ENCODE peak calls at places on chromosome 13, in six cellular contexts. G is NCI-H1092 treated with DMSO at 0.1 percent for 48 hours; Z is DMS153; U is fibroblast of lung; J is neural crest cell; R is activated naive CD8-positive, alpha-beta T cell treated with anti-CD3 and anti-CD28 coated beads for 36 hours. B is an unnamed sample.

GRCh38 chr13:99354371-99354951 is 47.3 kb upstream of the GPR183 start:
- DNase-seq in G (no peak), Z (no peak), U (no peak), J (no peak), R (no peak), B (peak)

GRCh38 chr13:33188093-33188882 is 97.3 kb downstream of the STARD13 start:
- DNase-seq in G (no peak), Z (no peak), U (peak), J (no peak), R (no peak), B (no peak)

GRCh38 chr13:39462456-39462855 is 140.5 kb downstream of the LHFPL6 start:
- DNase-seq in G (no peak), Z (peak), U (peak), J (no peak), R (no peak), B (no peak)

GRCh38 chr13:95809429-95809828 is 132.5 kb downstream of the DNAJC3 start:
- DNase-seq in G (no peak), Z (no peak), U (no peak), J (no peak), R (no peak), B (no peak)

GRCh38 chr13:98216711-98217110 is 39.6 kb upstream of the RNF113B start:
- DNase-seq in G (no peak), Z (no peak), U (no peak), J (no peak), R (no peak), B (no peak)

GRCh38 chr13:109026266-109026665 is 396.9 kb downstream of the MYO16 start:
- DNase-seq in G (no peak), Z (no peak), U (no peak), J (no peak), R (no peak), B (no peak)

GRCh38 chr13:79775830-79776229 is 294.9 kb downstream of the NDFIP2 start:
- DNase-seq in G (peak), Z (peak), U (peak), J (no peak), R (no peak), B (no peak)

GRCh38 chr13:40402931-40403412 is 263.5 kb downstream of the FOXO1 start:
- DNase-seq in G (no peak), Z (no peak), U (peak), J (no peak), R (no peak), B (no peak)

GRCh38 chr13:113862766-113863510 is 938 bp downstream of the GAS6 start:
- DNase-seq in G (peak), Z (no peak), U (peak), J (no peak), R (no peak), B (no peak)

GRCh38 chr13:29465741-29466293 is 129.7 kb downstream of the SLC7A1 start:
- DNase-seq in G (no peak), Z (no peak), U (peak), J (no peak), R (no peak), B (no peak)

GRCh38 chr13:94303644-94304174 is 175.8 kb downstream of the DCT start:
- DNase-seq in G (no peak), Z (no peak), U (no peak), J (no peak), R (no peak), B (no peak)

GRCh38 chr13:46831588-46832194 is 34.7 kb upstream of the ESD start:
- DNase-seq in G (peak), Z (peak), U (peak), J (peak), R (peak), B (peak)

GRCh38 chr13:61258185-61258584 is 157.5 kb downstream of the PCDH20 start:
- DNase-seq in G (no peak), Z (no peak), U (no peak), J (no peak), R (no peak), B (no peak)

GRCh38 chr13:59823495-59823894 is 340.2 kb downstream of the DIAPH3 start:
- DNase-seq in G (no peak), Z (no peak), U (peak), J (no peak), R (no peak), B (no peak)

GRCh38 chr13:98649861-98650260 is 73.0 kb upstream of the STK24 start:
- DNase-seq in G (no peak), Z (no peak), U (no peak), J (no peak), R (no peak), B (no peak)

GRCh38 chr13:97141564-97142005 is 80.5 kb upstream of the MBNL2 start:
- DNase-seq in G (no peak), Z (peak), U (peak), J (peak), R (peak), B (peak)

GRCh38 chr13:36673838-36674326 is at the start of gene SERTM1:
- DNase-seq in G (peak), Z (peak), U (peak), J (peak), R (no peak), B (no peak)

GRCh38 chr13:41306271-41307150 is 4.6 kb upstream of the NAA16 start:
- DNase-seq in G (no peak), Z (no peak), U (peak), J (no peak), R (no peak), B (no peak)

GRCh38 chr13:31131470-31131961 is 30.2 kb downstream of the HSPH1 start:
- DNase-seq in G (no peak), Z (no peak), U (no peak), J (no peak), R (no peak), B (no peak)

GRCh38 chr13:19345916-19346422 is 164.3 kb upstream of the TUBA3C start:
- DNase-seq in G (no peak), Z (no peak), U (no peak), J (no peak), R (no peak), B (no peak)

GRCh38 chr13:40679586-40679985 is 13.1 kb upstream of the FOXO1 start:
- DNase-seq in G (no peak), Z (no peak), U (no peak), J (no peak), R (no peak), B (no peak)

GRCh38 chr13:37492741-37493514 is 105.6 kb downstream of the POSTN start:
- DNase-seq in G (no peak), Z (no peak), U (peak), J (no peak), R (no peak), B (no peak)

GRCh38 chr13:29550589-29550988 is 44.9 kb downstream of the SLC7A1 start:
- DNase-seq in G (no peak), Z (no peak), U (peak), J (no peak), R (no peak), B (no peak)

GRCh38 chr13:107216046-107216715 is 648.2 kb upstream of the ARGLU1 start:
- DNase-seq in G (no peak), Z (no peak), U (no peak), J (no peak), R (no peak), B (no peak)

GRCh38 chr13:21134475-21134874 is 41.9 kb downstream of the SKA3 start:
- DNase-seq in G (no peak), Z (no peak), U (no peak), J (no peak), R (no peak), B (no peak)